ENCODE peak calls at places on chromosomes 1 and 21, in five cellular contexts. M is HT1080, K is kidney tubule cell, X is GM12878, H is AG08395. C is an unnamed sample.

GRCh38 chr1:61609040-61609439 is 115.9 kb downstream of the TM2D1 start:
- DNase-seq in K (no peak), M (no peak), X (no peak), H (no peak), C (no peak)

GRCh38 chr1:211579434-211580302 is 707 bp upstream of the SLC30A1 start:
- DNase-seq in X (no peak), M (peak), K (no peak), H (no peak), C (peak)

GRCh38 chr1:245197911-245198379 is 43.2 kb downstream of the KIF26B start:
- DNase-seq in X (no peak), M (peak), H (peak), K (peak), C (no peak)

GRCh38 chr21:46040707-46041106 is 57.2 kb upstream of the COL6A2 start:
- DNase-seq in X (no peak), K (no peak), M (no peak), H (no peak), C (no peak)

GRCh38 chr1:154481058-154481457 is 21.0 kb upstream of the TDRD10 start:
- DNase-seq in H (no peak), K (no peak), X (no peak), M (no peak), C (no peak)

GRCh38 chr1:9038881-9039760 is 12.9 kb upstream of the SLC2A7 start:
- DNase-seq in M (no peak), X (no peak), H (no peak), K (no peak), C (no peak)

GRCh38 chr1:216958569-216958968 is 235.3 kb upstream of the ESRRG start:
- DNase-seq in X (no peak), K (no peak), H (no peak), M (no peak), C (no peak)

GRCh38 chr1:6460349-6461236 is 5.4 kb downstream of the TNFRSF25 start:
- DNase-seq in X (no peak), K (no peak), H (no peak), M (no peak), C (no peak)

GRCh38 chr1:23122023-23122738 is 46.5 kb downstream of the LUZP1 start:
- DNase-seq in M (no peak), X (no peak), H (peak), K (no peak), C (no peak)

GRCh38 chr1:59674605-59675004 is 140.1 kb upstream of the HOOK1 start:
- DNase-seq in X (no peak), M (no peak), H (no peak), K (no peak), C (no peak)

GRCh38 chr1:151693057-151693651 is 23.4 kb downstream of the CELF3 start:
- DNase-seq in K (peak), X (no peak), H (peak), M (peak), C (no peak)

GRCh38 chr1:234866007-234866866 is 256.3 kb upstream of the IRF2BP2 start:
- DNase-seq in K (peak), H (peak), X (no peak), M (peak), C (no peak)

GRCh38 chr21:38857152-38857825 is 51.6 kb downstream of the ETS2 start:
- DNase-seq in H (no peak), K (no peak), M (no peak), X (no peak), C (no peak)

GRCh38 chr1:33161061-33161681 is 20.7 kb downstream of the TRIM62 start:
- DNase-seq in K (no peak), H (no peak), M (no peak), X (no peak), C (no peak)

GRCh38 chr1:213369465-213369864 is 318.4 kb downstream of the RPS6KC1 start:
- DNase-seq in K (peak), H (no peak), X (no peak), M (no peak), C (no peak)